ENCODE peak calls at places on chromosomes 16 and 17, in eight cellular contexts. S is endodermal cell, E is HCT116, R is fibroblast of lung, X is cardiac muscle cell, Q is ovary, Z is A549, V is endothelial cell of umbilical vein. F is an unnamed sample.

GRCh38 chr17:54867634-54868033 is 33.0 kb upstream of the TOM1L1 start:
- DNase-seq in S (no peak), E (no peak), R (no peak), X (no peak), Q (no peak), Z (no peak), V (no peak), F (no peak)

GRCh38 chr17:81509687-81510523 is 2.7 kb downstream of the ACTG1 start:
- DNase-seq in S (peak; percentile 55), E (no peak), R (no peak), X (peak; percentile 49), Q (no peak), Z (no peak), V (peak; percentile 27), F (no peak)

GRCh38 chr17:45722161-45722560 is 62.0 kb upstream of the CRHR1 start:
- DNase-seq in S (peak; percentile 93), E (peak; percentile 16), R (peak; percentile 1), X (peak; percentile 50), Q (no peak), Z (peak; percentile 85), V (no peak), F (peak; percentile 64)

GRCh38 chr17:78884876-78885667 is 17.9 kb downstream of the CEP295NL start:
- DNase-seq in S (no peak), E (no peak), R (no peak), X (no peak), Q (no peak), Z (no peak), V (no peak), F (no peak)

GRCh38 chr17:10135539-10136257 is 62.7 kb downstream of the GAS7 start:
- DNase-seq in S (no peak), E (no peak), R (no peak), X (no peak), Q (peak; percentile 62), Z (no peak), V (no peak), F (no peak)

GRCh38 chr16:50548659-50549560 is 714 bp downstream of the NKD1 start:
- DNase-seq in S (no peak), E (no peak), R (peak; percentile 3), X (no peak), Q (peak; percentile 35), Z (peak; percentile 34), V (peak; percentile 10), F (no peak)

GRCh38 chr17:77746391-77746790 is 212.1 kb upstream of the TNRC6C start:
- DNase-seq in S (peak; percentile 42), E (no peak), R (no peak), X (no peak), Q (no peak), Z (no peak), V (no peak), F (no peak)

GRCh38 chr16:68257906-68258800 is 6.2 kb upstream of the SLC7A6 start:
- DNase-seq in S (no peak), E (no peak), R (peak; percentile 35), X (no peak), Q (no peak), Z (no peak), V (peak; percentile 63), F (peak; percentile 82)

GRCh38 chr17:6574689-6575595 is 18.6 kb upstream of the PITPNM3 start:
- DNase-seq in S (peak; percentile 74), E (no peak), R (peak; percentile 79), X (peak; percentile 57), Q (no peak), Z (no peak), V (peak; percentile 69), F (no peak)

GRCh38 chr17:47686276-47686635 is 7.7 kb upstream of the TBKBP1 start:
- DNase-seq in S (no peak), E (no peak), R (peak; percentile 65), X (no peak), Q (no peak), Z (no peak), V (no peak), F (no peak)

GRCh38 chr16:81818514-81819304 is 39.6 kb downstream of the PLCG2 start:
- DNase-seq in S (no peak), E (no peak), R (no peak), X (no peak), Q (no peak), Z (no peak), V (peak; percentile 63), F (no peak)

DNA sequence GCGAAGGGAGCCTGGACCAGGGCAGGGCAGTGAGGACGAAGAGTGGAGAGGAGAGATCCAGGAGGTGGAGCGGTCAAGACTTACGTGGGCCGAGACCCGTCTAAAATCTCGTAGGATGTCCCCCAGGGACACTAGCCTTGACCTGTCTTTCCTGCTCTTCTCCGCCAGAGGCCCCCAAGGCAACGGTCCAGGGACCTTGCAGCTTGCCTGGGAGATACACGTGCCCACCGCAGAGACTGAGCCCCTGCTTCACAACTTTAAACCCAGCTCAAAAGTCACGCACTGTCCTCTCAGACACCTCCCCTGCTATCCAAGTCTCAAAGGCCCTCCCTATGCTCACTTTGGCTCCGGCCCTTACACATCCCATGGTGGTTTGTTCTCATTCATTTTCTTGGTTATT is 9.4 kb downstream of the TIGD7 start:
- DNase-seq in S (no peak), E (no peak), R (no peak), X (no peak), Q (no peak), Z (no peak), V (no peak), F (no peak)
- H3K9me3 ChIP-seq in S (peaks cover 64% of the 10 kb centered on the region), E (peaks cover 18% of the 10 kb centered on the region), R (peaks cover 10% of the 10 kb centered on the region), X (no peaks in the 10 kb centered on the region), Q (peaks cover 25% of the 10 kb centered on the region), Z (peaks cover 97% of the 10 kb centered on the region), V (peaks cover 2% of the 10 kb centered on the region), F (peaks cover 14% of the 10 kb centered on the region)

DNA sequence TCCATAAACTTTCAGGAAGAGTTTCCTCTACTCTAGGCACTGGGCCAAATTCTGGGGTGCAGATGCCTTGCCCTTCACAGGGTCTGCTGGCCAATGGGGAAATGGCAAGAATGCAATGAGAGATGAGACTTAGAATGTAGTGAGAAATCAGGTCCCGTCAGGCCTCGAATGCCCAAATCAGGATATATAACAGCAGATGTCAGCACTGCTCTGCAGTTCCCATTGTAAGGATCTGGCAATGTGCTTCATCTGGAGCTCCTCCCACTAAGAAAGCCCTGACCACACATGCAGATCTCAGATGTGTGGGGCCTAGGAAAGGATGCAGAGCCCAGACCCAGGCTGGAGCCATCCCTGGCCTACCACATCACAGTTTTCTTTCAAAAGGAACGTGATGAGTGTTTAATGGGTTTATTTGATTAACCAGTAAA is 13.9 kb upstream of the LPCAT2 start:
- DNase-seq in S (peak; percentile 42), E (no peak), R (peak; percentile 95), X (peak; percentile 42), Q (peak; percentile 63), Z (no peak), V (peak; percentile 85), F (peak; percentile 56)
- TF ChIP-seq CTCF in S (peak; percentile 20), E (peak; percentile 5), R (peak; percentile 10), X (peak; percentile 38), Q (no peak), Z (no peak), V (peak; percentile 20), F (peak; percentile 41)

DNA sequence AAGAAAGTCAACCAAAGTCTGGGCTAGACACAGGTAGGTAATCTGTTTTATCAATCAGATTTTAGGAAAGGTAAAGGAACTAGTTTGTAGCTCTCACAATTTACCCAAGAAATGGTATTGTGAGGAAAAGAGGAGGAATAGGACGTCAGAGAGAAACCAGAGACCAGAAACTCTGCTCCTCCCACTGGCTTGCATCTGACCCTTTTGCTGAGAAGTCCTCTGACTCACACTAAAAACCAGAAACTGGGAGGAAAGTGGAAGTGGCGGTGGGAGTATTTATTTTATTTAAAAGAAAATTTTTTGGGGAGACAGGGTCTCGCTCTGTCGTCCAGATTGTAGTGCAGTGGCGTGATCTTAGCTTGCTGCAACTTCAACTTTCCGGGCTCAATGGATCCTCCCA is 38.0 kb upstream of the MNT start:
- DNase-seq in S (no peak), E (no peak), R (peak; percentile 85), X (no peak), Q (no peak), Z (no peak), V (no peak), F (no peak)
- H3K9me3 ChIP-seq in S (peaks cover 6% of the 10 kb centered on the region), E (no peaks in the 10 kb centered on the region), R (no peaks in the 10 kb centered on the region), X (no peaks in the 10 kb centered on the region), Q (no peaks in the 10 kb centered on the region), Z (no peaks in the 10 kb centered on the region), V (no peaks in the 10 kb centered on the region), F (peaks cover 2% of the 10 kb centered on the region)

DNA sequence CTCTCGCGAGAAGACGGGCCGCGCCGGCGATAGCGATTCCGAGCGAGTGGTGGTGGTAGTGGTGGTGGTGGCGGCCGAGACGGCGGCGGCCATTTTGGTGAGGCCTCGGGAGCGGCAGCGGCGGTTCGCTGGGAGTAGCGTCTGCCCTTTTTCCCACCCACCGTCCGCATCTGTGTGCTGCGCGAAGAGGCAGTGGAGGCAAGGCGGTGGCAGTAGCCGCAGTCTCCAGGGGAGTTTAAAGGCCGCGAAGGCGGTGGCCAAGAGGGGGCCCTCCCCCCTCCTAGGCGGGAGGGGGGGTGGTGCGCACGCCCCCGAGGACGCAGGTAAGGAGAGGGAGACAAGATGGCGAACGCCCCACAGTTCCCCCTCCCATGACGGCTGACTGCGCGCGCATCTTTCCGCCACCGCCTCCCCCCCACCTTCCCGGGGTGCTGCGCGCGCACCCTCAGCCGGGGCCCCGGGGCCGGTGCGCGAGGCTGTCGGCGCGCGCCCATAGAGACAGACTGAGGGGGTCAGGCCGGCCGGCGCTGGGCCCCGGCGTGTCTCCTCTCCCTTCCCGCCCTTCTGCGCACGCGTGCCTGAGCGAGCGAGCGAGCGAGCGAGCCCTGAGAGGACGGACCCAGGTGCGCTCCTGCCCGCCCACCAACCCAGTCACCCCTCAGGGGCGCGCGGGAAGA is 694 bp upstream of the SRCAP start:
- DNase-seq in S (peak; percentile 99), E (peak; percentile 95), R (peak; percentile 93), X (peak; percentile 94), Q (peak; percentile 99), Z (peak; percentile 97), V (peak; percentile 96), F (peak; percentile 98)
- TF ChIP-seq CTCF in S (no peak), E (no peak), R (no peak), X (no peak), Q (no peak), Z (no peak), V (no peak), F (no peak)

DNA sequence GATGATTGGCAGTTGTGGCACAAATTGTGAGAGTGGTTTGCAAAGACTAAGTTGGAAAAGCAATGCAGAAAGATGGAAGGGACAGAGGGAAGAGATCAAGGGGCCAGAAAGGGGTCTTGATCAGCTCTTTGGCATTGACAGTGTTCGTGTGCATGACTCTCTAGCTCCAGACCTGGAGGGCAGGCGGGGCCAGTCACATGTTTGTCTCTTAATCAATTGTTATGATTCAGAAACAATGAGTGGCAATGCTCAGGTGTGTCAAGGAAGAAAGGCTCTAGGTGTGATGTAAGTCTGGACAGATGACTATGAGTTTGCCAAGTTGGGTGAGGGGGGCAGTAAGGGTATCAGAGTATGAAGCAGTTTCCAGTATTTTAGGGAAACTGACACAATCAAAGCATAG is 32.1 kb downstream of the WSB1 start:
- DNase-seq in S (no peak), E (no peak), R (no peak), X (no peak), Q (no peak), Z (no peak), V (no peak), F (no peak)
- H3K9me3 ChIP-seq in S (no peaks in the 10 kb centered on the region), E (no peaks in the 10 kb centered on the region), R (no peaks in the 10 kb centered on the region), X (no peaks in the 10 kb centered on the region), Q (no peaks in the 10 kb centered on the region), Z (no peaks in the 10 kb centered on the region), V (no peaks in the 10 kb centered on the region), F (no peaks in the 10 kb centered on the region)